ENCODE peak calls at places on chromosomes 16 and 17, in eight cellular contexts. A, P, V, R, Y, N, E and J are unnamed samples.

GRCh38 chr17:37368577-37368976 is 7.2 kb upstream of the C17orf78 start:
- DNase-seq in A (no peak), P (no peak), V (peak; percentile 38), R (no peak), Y (no peak), N (no peak), E (no peak), J (no peak)

GRCh38 chr16:777826-778225 is 10.4 kb downstream of the RPUSD1 start:
- DNase-seq in A (no peak), P (no peak), V (peak; percentile 19), R (no peak), Y (no peak), N (no peak), E (no peak), J (no peak)

GRCh38 chr16:72884573-72884972 is 163.4 kb downstream of the ZFHX3 start:
- DNase-seq in A (no peak), P (no peak), V (no peak), R (no peak), Y (no peak), N (no peak), E (no peak), J (no peak)

GRCh38 chr16:56915311-56916105 is 16.4 kb upstream of the HERPUD1 start:
- DNase-seq in A (peak; percentile 29), P (no peak), V (no peak), R (no peak), Y (no peak), N (peak; percentile 65), E (no peak), J (no peak)

GRCh38 chr16:2724088-2724676 is 4.2 kb upstream of the PRSS27 start:
- DNase-seq in A (no peak), P (no peak), V (no peak), R (no peak), Y (no peak), N (no peak), E (no peak), J (no peak)

GRCh38 chr16:61296305-61296704 is 739.9 kb downstream of the CDH8 start:
- DNase-seq in A (no peak), P (no peak), V (no peak), R (no peak), Y (no peak), N (no peak), E (no peak), J (no peak)

GRCh38 chr17:79743614-79744013 is 12.9 kb downstream of the ENPP7 start:
- DNase-seq in A (no peak), P (no peak), V (no peak), R (no peak), Y (no peak), N (no peak), E (no peak), J (no peak)

GRCh38 chr17:4199818-4200402 is 56.9 kb downstream of the CYB5D2 start:
- DNase-seq in A (no peak), P (no peak), V (peak; percentile 42), R (peak; percentile 46), Y (no peak), N (no peak), E (no peak), J (peak; percentile 16)

GRCh38 chr17:50882851-50883250 is 16.7 kb upstream of the TOB1 start:
- DNase-seq in A (no peak), P (no peak), V (peak; percentile 76), R (no peak), Y (no peak), N (no peak), E (no peak), J (no peak)

GRCh38 chr16:11743308-11744074 is 834 bp upstream of the TXNDC11 start:
- DNase-seq in A (peak; percentile 30), P (peak; percentile 10), V (peak; percentile 49), R (no peak), Y (peak; percentile 39), N (peak; percentile 83), E (no peak), J (no peak)

GRCh38 chr17:1577186-1577585 is 14.6 kb upstream of the PITPNA start:
- DNase-seq in A (peak; percentile 81), P (no peak), V (peak; percentile 89), R (no peak), Y (peak; percentile 85), N (peak; percentile 96), E (peak; percentile 61), J (no peak)

GRCh38 chr17:81345211-81346089 is 49.8 kb upstream of the BAHCC1 start:
- DNase-seq in A (peak; percentile 75), P (peak; percentile 32), V (peak; percentile 87), R (peak; percentile 49), Y (peak; percentile 53), N (peak; percentile 97), E (no peak), J (peak; percentile 22)

GRCh38 chr16:13203725-13204124 is 302.3 kb downstream of the SHISA9 start:
- DNase-seq in A (no peak), P (no peak), V (no peak), R (no peak), Y (no peak), N (no peak), E (no peak), J (no peak)

GRCh38 chr16:67150833-67151396 is at the start of gene B3GNT9:
- DNase-seq in A (peak; percentile 47), P (no peak), V (peak; percentile 66), R (peak; percentile 72), Y (no peak), N (peak; percentile 91), E (peak; percentile 37), J (no peak)

GRCh38 chr17:64635647-64636305 is 26.3 kb downstream of the SMURF2 start:
- DNase-seq in A (no peak), P (no peak), V (peak; percentile 88), R (peak; percentile 56), Y (no peak), N (no peak), E (peak; percentile 60), J (no peak)

GRCh38 chr17:72518810-72519597 is 398.2 kb downstream of the SOX9 start:
- DNase-seq in A (no peak), P (no peak), V (no peak), R (no peak), Y (no peak), N (no peak), E (no peak), J (no peak)

GRCh38 chr17:63001689-63002394 is 35.8 kb downstream of the TANC2 start:
- DNase-seq in A (no peak), P (no peak), V (no peak), R (no peak), Y (no peak), N (no peak), E (no peak), J (no peak)

GRCh38 chr17:49508061-49508865 is 13.2 kb downstream of the NGFR start:
- DNase-seq in A (no peak), P (no peak), V (no peak), R (no peak), Y (no peak), N (no peak), E (no peak), J (no peak)

GRCh38 chr16:9042943-9043680 is 48.3 kb upstream of the HAPSTR1 start:
- DNase-seq in A (no peak), P (no peak), V (peak; percentile 86), R (no peak), Y (no peak), N (no peak), E (peak; percentile 60), J (no peak)

GRCh38 chr16:9049241-9049640 is 42.2 kb upstream of the HAPSTR1 start:
- DNase-seq in A (no peak), P (no peak), V (peak; percentile 97), R (no peak), Y (no peak), N (no peak), E (peak; percentile 80), J (no peak)

GRCh38 chr16:9047689-9048301 is 43.6 kb upstream of the HAPSTR1 start:
- DNase-seq in A (peak; percentile 54), P (peak; percentile 29), V (peak; percentile 99), R (peak; percentile 69), Y (peak; percentile 90), N (peak; percentile 95), E (peak; percentile 98), J (no peak)

GRCh38 chr16:9048302-9048700 is 43.1 kb upstream of the HAPSTR1 start:
- DNase-seq in A (no peak), P (no peak), V (peak; percentile 34), R (no peak), Y (no peak), N (no peak), E (no peak), J (no peak)

GRCh38 chr16:9046667-9047055 is 44.8 kb upstream of the HAPSTR1 start:
- DNase-seq in A (no peak), P (no peak), V (no peak), R (no peak), Y (no peak), N (no peak), E (no peak), J (no peak)
- H3K27ac ChIP-seq in A (no peak overlapping the region), P (no peak overlapping the region), V (no peak overlapping the region), R (no peak overlapping the region), Y (peak overlapping the region; percentile 50), N (no peak overlapping the region), E (no peak overlapping the region), J (no peak overlapping the region)

GRCh38 chr16:86485746-86486145 is 24.6 kb upstream of the FOXF1 start:
- DNase-seq in A (no peak), P (no peak), V (no peak), R (no peak), Y (no peak), N (no peak), E (no peak), J (no peak)
- H3K27me3 ChIP-seq in A (no peaks in the 10 kb centered on the region), P (peaks cover 60% of the 10 kb centered on the region), V (no peaks in the 10 kb centered on the region), R (peaks cover 41% of the 10 kb centered on the region), Y (no peaks in the 10 kb centered on the region), N (no peaks in the 10 kb centered on the region), E (no peaks in the 10 kb centered on the region), J (peaks cover 10% of the 10 kb centered on the region)

GRCh38 chr17:16100737-16101400 is 101.2 kb downstream of the TTC19 start:
- DNase-seq in A (no peak), P (no peak), V (no peak), R (no peak), Y (no peak), N (no peak), E (no peak), J (no peak)
- TF ChIP-seq CTCF in A (no peak), P (no peak), V (no peak), R (no peak), Y (no peak), N (no peak), E (peak; percentile 20), J (no peak)

GRCh38 chr16:82629441-82630027 is 2.8 kb downstream of the CDH13 start:
- DNase-seq in A (no peak), P (no peak), V (peak; percentile 34), R (no peak), Y (no peak), N (peak; percentile 41), E (no peak), J (no peak)

GRCh38 chr16:82630219-82630618 is 3.5 kb downstream of the CDH13 start:
- DNase-seq in A (no peak), P (no peak), V (peak; percentile 68), R (no peak), Y (no peak), N (no peak), E (no peak), J (no peak)

GRCh38 chr16:82631701-82632685 is 5.2 kb downstream of the CDH13 start:
- DNase-seq in A (no peak), P (no peak), V (peak; percentile 33), R (no peak), Y (no peak), N (peak; percentile 29), E (no peak), J (no peak)

GRCh38 chr16:82628741-82629140 is 2.0 kb downstream of the CDH13 start:
- DNase-seq in A (no peak), P (no peak), V (no peak), R (no peak), Y (no peak), N (peak; percentile 11), E (no peak), J (no peak)

GRCh38 chr16:82630688-82631087 is 3.9 kb downstream of the CDH13 start:
- DNase-seq in A (no peak), P (no peak), V (peak; percentile 60), R (no peak), Y (no peak), N (peak; percentile 13), E (no peak), J (no peak)
- H3K27ac ChIP-seq in A (no peak overlapping the region), P (peak overlapping the region; percentile 84), V (no peak overlapping the region), R (no peak overlapping the region), Y (peak overlapping the region; percentile 91), N (peak overlapping the region; percentile 81), E (no peak overlapping the region), J (no peak overlapping the region)